ENCODE peak calls at places on chromosomes 7 and 10, in four cellular contexts. G is activated CD4-positive, alpha-beta T cell treated with anti-CD3 and anti-CD28 coated beads, Interleukin-2, amount 50 U/mL, for 1 hour; W is effector CD4-positive, alpha-beta T cell; M is astrocyte of the spinal cord. R is an unnamed sample.

GRCh38 chr7:50837965-50838364 is 55.3 kb upstream of the GRB10 start:
- DNase-seq in G (no peak), W (no peak), M (peak), R (peak)

GRCh38 chr10:75335191-75335590 is 66.4 kb downstream of the ZNF503 start:
- DNase-seq in G (no peak), W (no peak), M (no peak), R (peak)

GRCh38 chr10:75497997-75498797 is 66.8 kb downstream of the LRMDA start:
- DNase-seq in G (no peak), W (no peak), M (no peak), R (peak)

GRCh38 chr10:99360935-99361334 is 31.8 kb downstream of the CNNM1 start:
- DNase-seq in G (no peak), W (no peak), M (no peak), R (no peak)

GRCh38 chr10:49307921-49308320 is 9.0 kb downstream of the C10orf71 start:
- DNase-seq in G (no peak), W (no peak), M (no peak), R (no peak)

GRCh38 chr10:79136227-79137005 is 67.7 kb downstream of the ZMIZ1 start:
- DNase-seq in G (no peak), W (no peak), M (no peak), R (peak)

GRCh38 chr10:34049887-34050286 is 715.4 kb upstream of the NRP1 start:
- DNase-seq in G (no peak), W (no peak), M (peak), R (peak)

GRCh38 chr10:86520871-86521619 is 547 bp downstream of the WAPL start:
- DNase-seq in G (peak), W (peak), M (peak), R (peak)

GRCh38 chr7:31948041-31948440 is 122.2 kb downstream of the PDE1C start:
- DNase-seq in G (no peak), W (no peak), M (peak), R (peak)

GRCh38 chr7:120395526-120396019 is 122.6 kb downstream of the KCND2 start:
- DNase-seq in G (no peak), W (no peak), M (no peak), R (no peak)

GRCh38 chr7:38438938-38439337 is 165.5 kb upstream of the TARP start:
- DNase-seq in G (no peak), W (no peak), M (no peak), R (no peak)

GRCh38 chr10:74542077-74542476 is 284.3 kb upstream of the KAT6B start:
- DNase-seq in G (no peak), W (no peak), M (peak), R (peak)

GRCh38 chr7:156764016-156764669 is 123.6 kb downstream of the RNF32 start:
- DNase-seq in G (peak), W (no peak), M (peak), R (peak)

GRCh38 chr7:31074403-31074802 is 22.3 kb downstream of the ADCYAP1R1 start:
- DNase-seq in G (no peak), W (no peak), M (no peak), R (no peak)

GRCh38 chr10:126904807-126905686 is at the start of gene DOCK1:
- DNase-seq in G (no peak), W (no peak), M (peak), R (peak)

GRCh38 chr10:130146042-130146441 is 9.9 kb downstream of the GLRX3 start:
- DNase-seq in G (no peak), W (no peak), M (no peak), R (no peak)

GRCh38 chr10:32680803-32681557 is 235.0 kb downstream of the CCDC7 start:
- DNase-seq in G (no peak), W (no peak), M (peak), R (peak)

GRCh38 chr10:28592953-28593352 is 60.0 kb downstream of the WAC start:
- DNase-seq in G (no peak), W (no peak), M (peak), R (peak)

GRCh38 chr7:52779004-52779403 is 256.4 kb upstream of the POM121L12 start:
- DNase-seq in G (no peak), W (no peak), M (no peak), R (no peak)

GRCh38 chr7:33186187-33186586 is 56.8 kb downstream of the BBS9 start:
- DNase-seq in G (no peak), W (no peak), M (peak), R (peak)

GRCh38 chr7:39700932-39701331 is 77.6 kb downstream of the RALA start:
- DNase-seq in G (no peak), W (no peak), M (no peak), R (no peak)

GRCh38 chr10:80443531-80443974 is 10.6 kb upstream of the TSPAN14 start:
- DNase-seq in G (no peak), W (no peak), M (no peak), R (peak)

GRCh38 chr10:93076871-93077270 is 3.2 kb downstream of the CYP26A1 start:
- DNase-seq in G (no peak), W (no peak), M (no peak), R (no peak)

GRCh38 chr10:44878704-44879530 is 32.2 kb upstream of the TMEM72 start:
- DNase-seq in G (peak), W (peak), M (peak), R (peak)

GRCh38 chr10:92590623-92591549 is 2.0 kb upstream of the KIF11 start:
- DNase-seq in G (no peak), W (no peak), M (peak), R (peak)

GRCh38 chr7:98869374-98870070 is at the start of gene TMEM130:
- DNase-seq in G (no peak), W (no peak), M (no peak), R (no peak)

R was measured in fibroblast of lung.